ENCODE peak calls at places on chromosomes 11 and 22, in five cellular contexts. N is fibroblast of mammary gland, X is heart right ventricle, S is ovary, V is thoracic aorta. O is an unnamed sample.

GRCh38 chr22:40791241-40791640 is 27.9 kb downstream of the SLC25A17 start:
- DNase-seq in N (no peak), X (no peak), S (no peak), V (no peak), O (no peak)

GRCh38 chr22:41561335-41561734 is 525 bp downstream of the CSDC2 start:
- DNase-seq in N (no peak), X (no peak), S (no peak), V (no peak), O (no peak)

GRCh38 chr11:77259681-77260080 is 41.8 kb downstream of the GDPD4 start:
- DNase-seq in N (peak), X (no peak), S (no peak), V (no peak), O (no peak)

GRCh38 chr11:64313491-64314145 is 3.7 kb downstream of the TRMT112 start:
- DNase-seq in N (peak), X (peak), S (peak), V (no peak), O (peak)

GRCh38 chr22:24429411-24430365 is 2.3 kb downstream of the ADORA2A start:
- DNase-seq in N (no peak), X (peak), S (no peak), V (no peak), O (no peak)

GRCh38 chr11:44623716-44624491 is 58.4 kb downstream of the CD82 start:
- DNase-seq in N (no peak), X (no peak), S (peak), V (peak), O (no peak)

GRCh38 chr11:119992171-119993051 is 145.5 kb downstream of the TRIM29 start:
- DNase-seq in N (no peak), X (no peak), S (no peak), V (no peak), O (no peak)

GRCh38 chr11:73478737-73479347 is 102.6 kb downstream of the RELT start:
- DNase-seq in N (peak), X (no peak), S (no peak), V (no peak), O (no peak)

GRCh38 chr11:11850668-11851067 is 8.9 kb downstream of the USP47 start:
- DNase-seq in N (no peak), X (no peak), S (no peak), V (no peak), O (no peak)

GRCh38 chr11:38517991-38518390 is 1920.0 kb upstream of the RAG2 start:
- DNase-seq in N (no peak), X (no peak), S (no peak), V (no peak), O (no peak)

GRCh38 chr11:26134481-26135355 is 197.2 kb upstream of the ANO3 start:
- DNase-seq in N (peak), X (no peak), S (no peak), V (no peak), O (no peak)

GRCh38 chr11:121467965-121468364 is 15.2 kb upstream of the SORL1-AS1 start:
- DNase-seq in N (no peak), X (no peak), S (no peak), V (no peak), O (no peak)

DNA sequence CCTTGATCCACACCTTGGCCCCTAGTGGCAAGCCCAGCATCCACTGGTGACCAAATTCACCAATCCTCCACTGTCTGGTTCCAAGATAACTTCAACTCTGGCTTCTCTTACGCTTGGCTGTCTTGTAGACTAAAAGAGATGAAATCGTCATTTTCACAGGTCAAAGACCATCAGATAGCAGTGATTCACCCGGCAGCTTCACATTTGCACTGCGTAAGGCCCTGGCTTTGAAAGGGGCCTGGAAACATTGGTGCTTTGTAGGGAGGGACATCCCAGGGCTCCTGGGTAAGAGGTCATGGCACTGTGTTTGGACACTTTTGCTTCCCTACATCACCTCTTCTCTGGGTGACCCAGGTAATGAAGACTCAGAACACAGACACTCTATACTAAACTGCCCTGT is 30.1 kb upstream of the FADD start:
- DNase-seq in N (no peak), X (no peak), S (no peak), V (no peak), O (no peak)
- TF ChIP-seq CTCF in N (no peak), X (no peak), S (no peak), V (no peak), O (no peak)

DNA sequence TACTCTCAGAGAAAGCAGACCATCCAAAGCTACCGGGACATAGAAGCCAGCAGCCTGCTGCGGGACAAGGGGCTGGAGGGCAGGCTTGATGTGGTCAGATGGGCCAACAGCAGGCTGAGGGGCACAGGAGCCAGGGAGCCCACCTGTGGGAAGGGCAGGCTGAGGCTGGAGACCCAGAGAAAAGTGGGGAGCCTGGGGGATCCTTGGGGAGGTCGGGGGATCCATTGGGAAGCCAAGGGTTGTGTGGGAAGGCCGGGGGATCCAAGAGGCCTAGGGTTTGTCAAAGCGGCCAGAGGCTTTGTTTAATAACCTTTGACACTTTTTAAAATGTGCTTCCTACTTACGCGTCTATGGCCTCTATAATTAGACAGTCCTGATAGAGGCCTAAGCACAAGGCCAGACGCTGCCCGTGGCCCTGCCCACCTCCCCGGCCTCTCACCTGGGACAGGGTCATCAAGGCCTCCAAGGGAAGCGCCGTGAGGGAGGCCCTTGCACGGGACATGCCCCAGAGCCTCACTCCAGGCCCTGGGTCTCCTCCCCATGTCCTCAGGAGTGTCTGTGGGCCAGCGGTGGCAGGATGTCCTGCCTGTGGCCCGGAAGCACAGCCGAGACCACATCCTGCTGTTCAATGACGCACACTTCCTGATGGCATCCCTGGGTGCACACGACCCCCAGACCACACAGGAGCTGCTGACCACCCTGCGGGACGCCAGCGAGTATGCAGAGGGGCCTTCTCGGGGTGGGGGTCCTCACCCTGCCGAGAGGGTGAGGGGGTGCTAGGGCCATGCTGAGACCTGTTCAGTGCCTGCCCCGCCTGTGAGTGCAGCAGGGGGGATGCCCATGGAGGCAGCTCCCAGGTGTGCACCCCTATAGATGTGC is 8.6 kb upstream of the GTSE1 start:
- DNase-seq in N (no peak), X (no peak), S (no peak), V (no peak), O (peak)
- H3K4me3 ChIP-seq in N (no peak), X (peak), S (no peak), V (peak), O (no peak)

GRCh38 chr22:32413715-32414114 is 1.7 kb upstream of the RTCB start:
- DNase-seq in N (peak), X (no peak), S (no peak), V (no peak), O (no peak)
- TF ChIP-seq CTCF in N (peak), X (no peak), S (no peak), V (no peak), O (no peak)

DNA sequence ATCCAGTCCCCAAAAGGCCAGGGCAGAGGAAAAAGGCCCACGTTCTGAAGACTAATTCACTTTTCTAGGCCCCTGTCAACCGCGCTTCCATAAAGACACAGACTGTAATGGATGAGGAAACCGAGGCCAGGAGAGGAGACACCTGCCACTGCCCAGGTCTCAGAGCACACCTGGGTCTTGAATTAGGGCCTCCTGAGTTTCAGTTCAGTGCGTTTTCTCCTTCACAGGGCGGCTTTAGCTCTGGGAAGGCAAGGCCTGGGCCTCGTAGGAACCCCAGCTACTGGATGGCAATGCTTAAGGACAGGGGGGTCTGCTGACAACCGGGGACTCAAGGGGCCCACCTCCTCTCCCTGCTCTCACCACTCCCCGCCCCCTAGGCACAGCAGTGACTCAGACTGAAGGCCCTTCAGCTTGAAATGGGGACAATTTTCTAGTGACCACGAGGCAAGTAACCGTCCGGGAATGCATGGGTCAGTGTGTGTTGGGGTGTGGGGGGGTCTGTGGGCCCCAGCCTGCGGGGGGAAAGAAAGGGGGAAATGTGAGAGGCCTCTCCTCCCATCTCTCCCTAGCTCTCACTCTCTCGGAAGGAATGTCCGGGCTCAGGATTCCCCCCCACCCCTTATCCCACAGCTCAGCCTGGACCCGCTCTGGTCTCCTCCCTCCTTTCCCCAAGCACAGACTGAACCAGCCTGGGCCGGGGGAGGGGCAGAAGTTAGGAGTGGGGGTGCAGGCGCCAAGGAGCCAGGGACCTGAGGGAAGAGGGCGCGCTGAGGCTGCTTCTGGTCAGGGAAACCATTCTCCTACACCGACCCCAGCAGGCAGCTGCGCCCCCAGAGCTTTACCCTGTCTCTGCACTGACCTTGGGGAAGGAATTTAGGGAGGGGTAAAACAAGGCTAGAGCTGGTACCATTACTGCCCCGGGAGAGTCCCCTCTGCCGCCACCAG is 17.2 kb downstream of the CREB3L1 start:
- DNase-seq in N (peak), X (no peak), S (peak), V (no peak), O (peak)
- H3K4me3 ChIP-seq in N (peak), X (peak), S (peak), V (peak), O (no peak)

GRCh38 chr11:70504246-70505020 is 106.1 kb downstream of the CTTN start:
- DNase-seq in N (no peak), X (no peak), S (peak), V (no peak), O (peak)

GRCh38 chr11:70502677-70503076 is 104.3 kb downstream of the CTTN start:
- DNase-seq in N (no peak), X (no peak), S (peak), V (no peak), O (peak)

GRCh38 chr11:70505331-70505731 is 107.0 kb downstream of the CTTN start:
- DNase-seq in N (no peak), X (no peak), S (peak), V (no peak), O (no peak)

GRCh38 chr11:70503201-70503877 is 105.0 kb downstream of the CTTN start:
- DNase-seq in N (no peak), X (no peak), S (peak), V (no peak), O (peak)

DNA sequence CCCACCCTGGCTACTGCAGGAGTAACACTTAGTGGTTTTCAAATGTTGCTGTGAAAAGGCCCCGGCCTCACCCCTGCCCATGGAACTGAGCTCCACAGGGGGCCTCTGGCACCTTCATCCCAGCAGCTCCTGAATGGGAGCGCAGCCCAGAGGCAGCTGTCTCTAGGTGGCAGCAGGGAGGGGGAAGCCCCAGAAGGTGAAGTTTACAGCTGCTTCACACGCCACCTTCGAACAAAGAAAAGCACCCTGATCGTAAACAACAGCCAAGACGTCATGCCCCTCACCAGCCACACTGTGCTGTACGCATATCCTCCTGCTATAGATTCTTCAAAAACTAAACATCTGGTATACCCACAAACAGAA is 105.5 kb downstream of the CTTN start:
- DNase-seq in N (no peak), X (no peak), S (peak), V (no peak), O (peak)
- TF ChIP-seq CTCF in N (no peak), X (peak), S (no peak), V (no peak), O (no peak)

GRCh38 chr22:20022231-20023069 is 1.5 kb downstream of the TANGO2 start:
- DNase-seq in N (no peak), X (peak), S (peak), V (no peak), O (no peak)
- H3K4me3 ChIP-seq in N (no peak), X (peak), S (no peak), V (peak), O (no peak)

GRCh38 chr11:118068206-118068944 is 8.5 kb upstream of the TMPRSS4 start:
- DNase-seq in N (no peak), X (no peak), S (no peak), V (no peak), O (no peak)
- TF ChIP-seq CTCF in N (no peak), X (no peak), S (no peak), V (no peak), O (no peak)

GRCh38 chr11:68043349-68044144 is 4.7 kb downstream of the TCIRG1 start:
- DNase-seq in N (peak), X (no peak), S (no peak), V (no peak), O (no peak)
- H3K4me3 ChIP-seq in N (no peak), X (no peak), S (no peak), V (no peak), O (no peak)

GRCh38 chr11:116579857-116580727 is 192.7 kb downstream of the BUD13 start:
- DNase-seq in N (no peak), X (no peak), S (no peak), V (no peak), O (no peak)
- TF ChIP-seq CTCF in N (no peak), X (no peak), S (no peak), V (no peak), O (no peak)

GRCh38 chr11:71372693-71373657 is 75.2 kb downstream of the DHCR7 start:
- DNase-seq in N (peak), X (no peak), S (no peak), V (no peak), O (no peak)
- H3K4me3 ChIP-seq in N (no peak), X (no peak), S (no peak), V (no peak), O (no peak)

O was measured in mucosa of descending colon.